ENCODE peak calls at places on chromosomes 2 and 18, in eight cellular contexts. E, Z, T, N, K, Q, X and H are unnamed samples.

GRCh38 chr2:206876176-206876575 is 63.1 kb upstream of the CPO start:
- DNase-seq in E (no peak), Z (no peak), T (no peak), N (no peak), K (no peak), Q (no peak), X (peak), H (peak)

GRCh38 chr2:109193807-109194702 is 65.0 kb downstream of the SH3RF3 start:
- DNase-seq in E (no peak), Z (no peak), T (no peak), N (no peak), K (no peak), Q (no peak), X (no peak), H (no peak)

GRCh38 chr2:96156011-96156820 is 11.0 kb upstream of the DUSP2 start:
- DNase-seq in E (no peak), Z (no peak), T (no peak), N (no peak), K (no peak), Q (peak), X (no peak), H (no peak)

GRCh38 chr2:206311026-206311425 is 36.6 kb downstream of the ZDBF2 start:
- DNase-seq in E (no peak), Z (no peak), T (no peak), N (no peak), K (no peak), Q (no peak), X (no peak), H (no peak)

GRCh38 chr2:68819556-68819955 is 51.6 kb downstream of the BMP10 start:
- DNase-seq in E (no peak), Z (no peak), T (no peak), N (no peak), K (no peak), Q (no peak), X (no peak), H (no peak)

GRCh38 chr2:20526666-20527065 is 79.8 kb downstream of the RHOB start:
- DNase-seq in E (no peak), Z (no peak), T (no peak), N (no peak), K (no peak), Q (no peak), X (no peak), H (peak)

GRCh38 chr18:23215294-23215693 is 80.0 kb downstream of the CABLES1 start:
- DNase-seq in E (no peak), Z (no peak), T (no peak), N (no peak), K (no peak), Q (no peak), X (no peak), H (no peak)

GRCh38 chr2:62074233-62074632 is 121.7 kb upstream of the B3GNT2 start:
- DNase-seq in E (no peak), Z (no peak), T (no peak), N (no peak), K (no peak), Q (no peak), X (peak), H (no peak)

GRCh38 chr18:35137632-35138031 is 96.4 kb downstream of the MAPRE2 start:
- DNase-seq in E (no peak), Z (no peak), T (no peak), N (no peak), K (no peak), Q (no peak), X (no peak), H (no peak)

GRCh38 chr2:120476141-120476540 is 130.2 kb downstream of the INHBB start:
- DNase-seq in E (no peak), Z (no peak), T (no peak), N (no peak), K (no peak), Q (no peak), X (no peak), H (no peak)

GRCh38 chr2:8684421-8684884 is 2.6 kb downstream of the ID2 start:
- DNase-seq in E (peak), Z (no peak), T (peak), N (no peak), K (peak), Q (peak), X (peak), H (peak)

GRCh38 chr2:102186676-102187190 is at the start of gene IL1RL2:
- DNase-seq in E (peak), Z (no peak), T (no peak), N (no peak), K (no peak), Q (no peak), X (no peak), H (no peak)

GRCh38 chr18:8849696-8850095 is 144.3 kb downstream of the MTCL1 start:
- DNase-seq in E (no peak), Z (no peak), T (no peak), N (no peak), K (peak), Q (no peak), X (no peak), H (no peak)

GRCh38 chr2:179376881-179377280 is 112.2 kb upstream of the SESTD1 start:
- DNase-seq in E (no peak), Z (no peak), T (no peak), N (no peak), K (peak), Q (no peak), X (no peak), H (no peak)

GRCh38 chr2:1446281-1446680 is 33.0 kb downstream of the TPO start:
- DNase-seq in E (no peak), Z (no peak), T (no peak), N (no peak), K (peak), Q (no peak), X (no peak), H (no peak)

GRCh38 chr2:119545754-119546445 is 1.7 kb downstream of the CFAP221 start:
- DNase-seq in E (no peak), Z (no peak), T (no peak), N (no peak), K (peak), Q (no peak), X (no peak), H (no peak)

GRCh38 chr2:223093436-223093839 is 41.4 kb downstream of the KCNE4 start:
- DNase-seq in E (no peak), Z (no peak), T (no peak), N (no peak), K (peak), Q (no peak), X (no peak), H (no peak)

GRCh38 chr2:127844973-127845372 is 13.0 kb downstream of the POLR2D start:
- DNase-seq in E (no peak), Z (no peak), T (no peak), N (no peak), K (no peak), Q (no peak), X (no peak), H (no peak)

GRCh38 chr2:62472321-62472720 is 33.7 kb downstream of the TMEM17 start:
- DNase-seq in E (no peak), Z (no peak), T (no peak), N (no peak), K (peak), Q (no peak), X (no peak), H (peak)

GRCh38 chr2:129004485-129004884 is 685.8 kb upstream of the HS6ST1 start:
- DNase-seq in E (peak), Z (no peak), T (no peak), N (no peak), K (no peak), Q (no peak), X (no peak), H (peak)

GRCh38 chr2:17822452-17823117 is 6.3 kb downstream of the MSGN1 start:
- DNase-seq in E (no peak), Z (no peak), T (peak), N (no peak), K (no peak), Q (no peak), X (no peak), H (peak)

GRCh38 chr18:12308386-12309100 is 502 bp downstream of the TUBB6 start:
- DNase-seq in E (peak), Z (peak), T (no peak), N (peak), K (peak), Q (peak), X (peak), H (no peak)

GRCh38 chr18:46433121-46433826 is 223.7 kb downstream of the LOXHD1 start:
- DNase-seq in E (no peak), Z (no peak), T (no peak), N (no peak), K (no peak), Q (no peak), X (peak), H (no peak)

GRCh38 chr2:148218326-148219075 is 197.6 kb downstream of the MBD5 start:
- DNase-seq in E (no peak), Z (no peak), T (no peak), N (no peak), K (no peak), Q (no peak), X (no peak), H (no peak)

GRCh38 chr2:46187112-46187618 is 110.0 kb upstream of the EPAS1 start:
- DNase-seq in E (peak), Z (peak), T (no peak), N (peak), K (peak), Q (peak), X (no peak), H (no peak)

GRCh38 chr2:173571887-173572680 is 217.4 kb downstream of the CDCA7 start:
- DNase-seq in E (no peak), Z (no peak), T (no peak), N (no peak), K (no peak), Q (no peak), X (no peak), H (no peak)

GRCh38 chr2:44531289-44531688 is 169.5 kb downstream of the CAMKMT start:
- DNase-seq in E (no peak), Z (no peak), T (no peak), N (no peak), K (no peak), Q (no peak), X (no peak), H (no peak)

GRCh38 chr2:19362652-19363473 is 4.4 kb upstream of the OSR1 start:
- DNase-seq in E (peak), Z (no peak), T (peak), N (no peak), K (peak), Q (peak), X (peak), H (peak)

GRCh38 chr18:75320506-75320905 is 107.0 kb downstream of the SMIM21 start:
- DNase-seq in E (no peak), Z (no peak), T (no peak), N (no peak), K (no peak), Q (no peak), X (no peak), H (no peak)

GRCh38 chr2:204051476-204051875 is 114.9 kb downstream of the ICOS start:
- DNase-seq in E (no peak), Z (no peak), T (peak), N (no peak), K (no peak), Q (no peak), X (peak), H (no peak)

GRCh38 chr18:79572093-79572780 is 107.4 kb upstream of the CTDP1 start:
- DNase-seq in E (no peak), Z (no peak), T (no peak), N (no peak), K (no peak), Q (no peak), X (no peak), H (no peak)

GRCh38 chr2:188573453-188573852 is 281.8 kb downstream of the GULP1 start:
- DNase-seq in E (no peak), Z (no peak), T (no peak), N (no peak), K (no peak), Q (no peak), X (no peak), H (no peak)

GRCh38 chr18:53361044-53361443 is 863.4 kb downstream of the MBD2 start:
- DNase-seq in E (no peak), Z (no peak), T (no peak), N (no peak), K (no peak), Q (no peak), X (no peak), H (no peak)

GRCh38 chr2:85703329-85703728 is 9.2 kb downstream of the GNLY start:
- DNase-seq in E (no peak), Z (no peak), T (no peak), N (no peak), K (no peak), Q (no peak), X (no peak), H (no peak)

GRCh38 chr2:43073373-43073772 is 153.0 kb downstream of the ZFP36L2 start:
- DNase-seq in E (no peak), Z (no peak), T (no peak), N (no peak), K (peak), Q (no peak), X (no peak), H (no peak)

GRCh38 chr2:31241625-31242270 is 7.8 kb downstream of the EHD3 start:
- DNase-seq in E (no peak), Z (no peak), T (peak), N (no peak), K (no peak), Q (no peak), X (no peak), H (no peak)

GRCh38 chr18:62335494-62335893 is 10.4 kb downstream of the TNFRSF11A start:
- DNase-seq in E (no peak), Z (no peak), T (no peak), N (no peak), K (no peak), Q (no peak), X (no peak), H (no peak)

GRCh38 chr2:18922276-18922675 is 332.9 kb upstream of the NT5C1B start:
- DNase-seq in E (no peak), Z (no peak), T (no peak), N (no peak), K (peak), Q (no peak), X (no peak), H (no peak)

GRCh38 chr2:239025951-239026461 is 178.1 kb downstream of the TWIST2 start:
- DNase-seq in E (no peak), Z (no peak), T (no peak), N (no peak), K (peak), Q (no peak), X (no peak), H (no peak)

GRCh38 chr2:227939271-227940027 is 68.0 kb downstream of the DAW1 start:
- DNase-seq in E (no peak), Z (no peak), T (peak), N (peak), K (peak), Q (no peak), X (peak), H (no peak)